ENCODE peak calls at places on chromosome 4, in four cellular contexts. One of them, this sample, is unnamed.

GRCh38 chr4:169236901-169237626 is 33.7 kb downstream of the SH3RF1 start:
- DNase-seq in IMR-90: no peak
- DNase-seq in mesendoderm: no peak
- DNase-seq in H1: no peak
- DNase-seq in this sample: no peak

GRCh38 chr4:123235431-123235830 is 161.2 kb upstream of the SPRY1 start:
- DNase-seq in H1: no peak
- DNase-seq in IMR-90: peak; percentile 61
- DNase-seq in mesendoderm: no peak
- DNase-seq in this sample: no peak

GRCh38 chr4:54109226-54110018 is 9.5 kb downstream of the GSX2 start:
- DNase-seq in mesendoderm: peak; percentile 23
- DNase-seq in H1: peak; percentile 60
- DNase-seq in IMR-90: no peak
- DNase-seq in this sample: peak; percentile 58

GRCh38 chr4:121018543-121018942 is 53.8 kb downstream of the NDNF start:
- DNase-seq in H1: no peak
- DNase-seq in mesendoderm: no peak
- DNase-seq in IMR-90: no peak
- DNase-seq in this sample: no peak

GRCh38 chr4:70705856-70706461 is 15.8 kb upstream of the RUFY3 start:
- DNase-seq in IMR-90: peak; percentile 54
- DNase-seq in H1: no peak
- DNase-seq in mesendoderm: no peak
- DNase-seq in this sample: no peak

GRCh38 chr4:110484767-110485166 is 8.8 kb downstream of the ENPEP start:
- DNase-seq in H1: no peak
- DNase-seq in IMR-90: peak; percentile 90
- DNase-seq in mesendoderm: peak; percentile 45
- DNase-seq in this sample: no peak

GRCh38 chr4:2330119-2331042 is 68.5 kb upstream of the MXD4 start:
- DNase-seq in H1: no peak
- DNase-seq in mesendoderm: no peak
- DNase-seq in IMR-90: peak; percentile 95
- DNase-seq in this sample: no peak

GRCh38 chr4:39591290-39591689 is 47.4 kb downstream of the SMIM14 start:
- DNase-seq in H1: no peak
- DNase-seq in mesendoderm: no peak
- DNase-seq in IMR-90: peak; percentile 50
- DNase-seq in this sample: no peak

GRCh38 chr4:40731792-40732245 is 17.9 kb upstream of the NSUN7 start:
- DNase-seq in mesendoderm: no peak
- DNase-seq in IMR-90: no peak
- DNase-seq in H1: no peak
- DNase-seq in this sample: no peak

GRCh38 chr4:187811586-187811985 is 184.0 kb upstream of the ZFP42 start:
- DNase-seq in mesendoderm: no peak
- DNase-seq in H1: no peak
- DNase-seq in IMR-90: no peak
- DNase-seq in this sample: no peak

GRCh38 chr4:99749445-99750391 is 66.9 kb upstream of the DAPP1 start:
- DNase-seq in IMR-90: no peak
- DNase-seq in mesendoderm: no peak
- DNase-seq in H1: no peak
- DNase-seq in this sample: no peak

GRCh38 chr4:158121203-158121586 is 51.6 kb downstream of the GASK1B start:
- DNase-seq in IMR-90: peak; percentile 99
- DNase-seq in H1: no peak
- DNase-seq in mesendoderm: peak; percentile 48
- DNase-seq in this sample: no peak

GRCh38 chr4:159283697-159284492 is 181.0 kb downstream of the RAPGEF2 start:
- DNase-seq in H1: no peak
- DNase-seq in mesendoderm: peak; percentile 96
- DNase-seq in IMR-90: peak; percentile 87
- DNase-seq in this sample: no peak

GRCh38 chr4:1723131-1723801 is 1.9 kb downstream of the TACC3 start:
- DNase-seq in H1: no peak
- DNase-seq in IMR-90: no peak
- DNase-seq in mesendoderm: no peak
- DNase-seq in this sample: no peak

GRCh38 chr4:66062044-66062443 is 391.8 kb upstream of the EPHA5 start:
- DNase-seq in IMR-90: no peak
- DNase-seq in mesendoderm: no peak
- DNase-seq in H1: no peak
- DNase-seq in this sample: no peak

GRCh38 chr4:41609851-41610250 is 71.9 kb downstream of the LIMCH1 start:
- DNase-seq in IMR-90: no peak
- DNase-seq in H1: no peak
- DNase-seq in mesendoderm: no peak
- DNase-seq in this sample: no peak

GRCh38 chr4:153257151-153257620 is 52.9 kb downstream of the TRIM2 start:
- DNase-seq in H1: peak; percentile 65
- DNase-seq in mesendoderm: peak; percentile 93
- DNase-seq in IMR-90: peak; percentile 83
- DNase-seq in this sample: peak; percentile 77

GRCh38 chr4:82614868-82615449 is 53.2 kb upstream of the TMEM150C start:
- DNase-seq in IMR-90: no peak
- DNase-seq in H1: no peak
- DNase-seq in mesendoderm: no peak
- DNase-seq in this sample: no peak

GRCh38 chr4:633406-633805 is 8.0 kb downstream of the PDE6B start:
- DNase-seq in mesendoderm: no peak
- DNase-seq in H1: no peak
- DNase-seq in IMR-90: no peak
- DNase-seq in this sample: peak; percentile 24

GRCh38 chr4:184511156-184511555 is 36.8 kb upstream of the IRF2 start:
- DNase-seq in mesendoderm: no peak
- DNase-seq in H1: no peak
- DNase-seq in IMR-90: no peak
- DNase-seq in this sample: no peak

GRCh38 chr4:182238355-182238931 is 4.8 kb upstream of the TENM3 start:
- DNase-seq in mesendoderm: peak; percentile 93
- DNase-seq in IMR-90: peak; percentile 48
- DNase-seq in H1: no peak
- DNase-seq in this sample: no peak

GRCh38 chr4:150943831-150944230 is 71.3 kb downstream of the LRBA start:
- DNase-seq in mesendoderm: peak; percentile 27
- DNase-seq in IMR-90: no peak
- DNase-seq in H1: no peak
- DNase-seq in this sample: no peak

GRCh38 chr4:141375855-141376254 is 155.2 kb downstream of the ZNF330 start:
- DNase-seq in mesendoderm: peak; percentile 85
- DNase-seq in H1: no peak
- DNase-seq in IMR-90: peak; percentile 93
- DNase-seq in this sample: peak; percentile 44

GRCh38 chr4:182192511-182193181 is 50.6 kb upstream of the TENM3 start:
- DNase-seq in mesendoderm: no peak
- DNase-seq in IMR-90: peak; percentile 66
- DNase-seq in H1: no peak
- DNase-seq in this sample: no peak

GRCh38 chr4:1635452-1635851 is 48.7 kb downstream of the FAM53A start:
- DNase-seq in H1: no peak
- DNase-seq in IMR-90: no peak
- DNase-seq in mesendoderm: no peak
- DNase-seq in this sample: no peak

GRCh38 chr4:17033256-17034245 is 135.1 kb upstream of the LDB2 start:
- DNase-seq in mesendoderm: no peak
- DNase-seq in H1: no peak
- DNase-seq in IMR-90: peak; percentile 43
- DNase-seq in this sample: no peak

GRCh38 chr4:169774466-169775445 is 17.0 kb upstream of the HPF1 start:
- DNase-seq in mesendoderm: no peak
- DNase-seq in H1: peak; percentile 53
- DNase-seq in IMR-90: no peak
- DNase-seq in this sample: peak; percentile 69

GRCh38 chr4:166077782-166078181 is 204.7 kb downstream of the TLL1 start:
- DNase-seq in IMR-90: no peak
- DNase-seq in mesendoderm: no peak
- DNase-seq in H1: no peak
- DNase-seq in this sample: no peak

GRCh38 chr4:144716778-144717177 is 70.8 kb downstream of the HHIP start:
- DNase-seq in H1: no peak
- DNase-seq in mesendoderm: no peak
- DNase-seq in IMR-90: peak; percentile 58
- DNase-seq in this sample: no peak

GRCh38 chr4:89110541-89110985 is 770 bp upstream of the TIGD2 start:
- DNase-seq in H1: peak; percentile 58
- DNase-seq in mesendoderm: peak; percentile 64
- DNase-seq in IMR-90: no peak
- DNase-seq in this sample: peak; percentile 55

GRCh38 chr4:13919021-13919441 is 291.5 kb upstream of the BOD1L1 start:
- DNase-seq in IMR-90: peak; percentile 94
- DNase-seq in mesendoderm: no peak
- DNase-seq in H1: no peak
- DNase-seq in this sample: no peak

GRCh38 chr4:181820518-181820917 is 422.7 kb upstream of the TENM3 start:
- DNase-seq in IMR-90: no peak
- DNase-seq in mesendoderm: no peak
- DNase-seq in H1: no peak
- DNase-seq in this sample: no peak

GRCh38 chr4:95219109-95219508 is 329.7 kb downstream of the UNC5C start:
- DNase-seq in IMR-90: peak; percentile 89
- DNase-seq in mesendoderm: no peak
- DNase-seq in H1: no peak
- DNase-seq in this sample: no peak

GRCh38 chr4:37993806-37994205 is 33.6 kb downstream of the PTTG2 start:
- DNase-seq in IMR-90: no peak
- DNase-seq in mesendoderm: peak; percentile 73
- DNase-seq in H1: no peak
- DNase-seq in this sample: no peak
- H3K23ac ChIP-seq in IMR-90: no peak overlapping the region
- H3K23ac ChIP-seq in mesendoderm: no peak overlapping the region
- H3K23ac ChIP-seq in H1: no peak overlapping the region
- H3K23ac ChIP-seq in this sample: no peak overlapping the region

GRCh38 chr4:74438661-74439060 is 6.3 kb upstream of the AREG start:
- DNase-seq in IMR-90: no peak
- DNase-seq in mesendoderm: no peak
- DNase-seq in H1: no peak
- DNase-seq in this sample: no peak
- H3K56ac ChIP-seq in IMR-90: no peak overlapping the region
- H3K56ac ChIP-seq in mesendoderm: no peak overlapping the region
- H3K56ac ChIP-seq in H1: no peak overlapping the region
- H3K56ac ChIP-seq in this sample: no peak overlapping the region

GRCh38 chr4:8537041-8537461 is 43.1 kb upstream of the GPR78 start:
- DNase-seq in mesendoderm: no peak
- DNase-seq in H1: no peak
- DNase-seq in IMR-90: peak; percentile 90
- DNase-seq in this sample: no peak
- H3K79me1 ChIP-seq in mesendoderm: no peaks in the 10 kb centered on the region
- H3K79me1 ChIP-seq in H1: no peaks in the 10 kb centered on the region
- H3K79me1 ChIP-seq in IMR-90: no peaks in the 10 kb centered on the region
- H3K79me1 ChIP-seq in this sample: no peaks in the 10 kb centered on the region

GRCh38 chr4:186500721-186501304 is 54.6 kb downstream of the MTNR1A start:
- DNase-seq in H1: no peak
- DNase-seq in IMR-90: peak; percentile 1
- DNase-seq in mesendoderm: no peak
- DNase-seq in this sample: peak; percentile 36
- H3K23ac ChIP-seq in H1: no peak overlapping the region
- H3K23ac ChIP-seq in IMR-90: no peak overlapping the region
- H3K23ac ChIP-seq in mesendoderm: no peak overlapping the region
- H3K23ac ChIP-seq in this sample: no peak overlapping the region

DNA sequence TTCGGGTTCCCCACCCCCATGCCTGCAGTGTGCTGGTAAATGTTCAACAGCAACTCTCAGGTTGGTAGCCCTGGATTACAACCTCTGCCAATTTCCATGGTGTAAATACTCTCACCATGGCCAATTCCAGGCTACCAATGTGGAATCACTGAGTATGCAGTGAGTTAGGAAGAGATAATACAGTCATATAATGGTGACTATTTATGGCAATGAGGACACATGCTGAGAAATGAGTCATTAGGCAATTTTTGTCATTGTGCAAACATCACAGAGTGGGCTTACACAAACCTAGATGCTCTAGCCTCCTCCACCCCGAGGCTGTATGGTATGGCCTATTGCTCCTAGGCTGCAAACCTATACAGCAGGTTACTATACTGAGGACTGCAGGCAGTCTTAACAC is 4.6 kb upstream of the CLDN24 start:
- DNase-seq in H1: no peak
- DNase-seq in mesendoderm: no peak
- DNase-seq in IMR-90: peak; percentile 40
- DNase-seq in this sample: no peak
- H3K56ac ChIP-seq in H1: no peak overlapping the region
- H3K56ac ChIP-seq in mesendoderm: no peak overlapping the region
- H3K56ac ChIP-seq in IMR-90: no peak overlapping the region
- H3K56ac ChIP-seq in this sample: no peak overlapping the region

GRCh38 chr4:174036563-174036962 is 246.9 kb downstream of the FBXO8 start:
- DNase-seq in H1: no peak
- DNase-seq in IMR-90: no peak
- DNase-seq in mesendoderm: no peak
- DNase-seq in this sample: no peak

GRCh38 chr4:174037631-174038030 is 245.8 kb downstream of the FBXO8 start:
- DNase-seq in H1: no peak
- DNase-seq in mesendoderm: peak; percentile 5
- DNase-seq in IMR-90: no peak
- DNase-seq in this sample: no peak

GRCh38 chr4:174037049-174037448 is 246.4 kb downstream of the FBXO8 start:
- DNase-seq in IMR-90: no peak
- DNase-seq in mesendoderm: no peak
- DNase-seq in H1: no peak
- DNase-seq in this sample: no peak

GRCh38 chr4:174040287-174040686 is 243.2 kb downstream of the FBXO8 start:
- DNase-seq in mesendoderm: no peak
- DNase-seq in IMR-90: no peak
- DNase-seq in H1: no peak
- DNase-seq in this sample: no peak

DNA sequence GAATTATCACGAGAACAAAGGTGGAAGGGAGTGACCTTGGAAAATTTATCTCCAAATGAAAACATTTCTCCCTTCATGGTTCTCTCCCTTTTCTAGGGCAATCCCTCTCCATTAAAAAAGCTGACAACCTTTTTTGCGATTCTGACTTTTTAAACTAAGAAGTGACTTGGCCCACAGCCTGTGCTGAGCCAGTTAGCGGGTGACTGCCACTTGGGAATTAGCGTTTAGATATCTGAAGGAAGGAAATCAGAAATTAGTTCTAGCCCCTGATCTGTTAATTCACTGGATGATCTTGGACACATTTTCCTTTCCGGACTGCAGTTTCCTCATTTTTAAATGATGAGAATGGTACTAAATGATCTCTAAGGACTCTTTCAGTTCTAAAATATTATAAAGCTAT is 245.0 kb downstream of the FBXO8 start:
- DNase-seq in H1: no peak
- DNase-seq in mesendoderm: no peak
- DNase-seq in IMR-90: no peak
- DNase-seq in this sample: no peak
- H3K79me1 ChIP-seq in H1: no peaks in the 10 kb centered on the region
- H3K79me1 ChIP-seq in mesendoderm: no peaks in the 10 kb centered on the region
- H3K79me1 ChIP-seq in IMR-90: no peaks in the 10 kb centered on the region
- H3K79me1 ChIP-seq in this sample: no peaks in the 10 kb centered on the region

GRCh38 chr4:3485011-3485881 is 22.1 kb downstream of the DOK7 start:
- DNase-seq in mesendoderm: no peak
- DNase-seq in H1: no peak
- DNase-seq in IMR-90: no peak
- DNase-seq in this sample: no peak
- H3K23ac ChIP-seq in mesendoderm: no peak overlapping the region
- H3K23ac ChIP-seq in H1: no peak overlapping the region
- H3K23ac ChIP-seq in IMR-90: no peak overlapping the region
- H3K23ac ChIP-seq in this sample: no peak overlapping the region

GRCh38 chr4:26355392-26356052 is 34.7 kb downstream of the RBPJ start:
- DNase-seq in IMR-90: no peak
- DNase-seq in H1: no peak
- DNase-seq in mesendoderm: no peak
- DNase-seq in this sample: no peak
- H3K56ac ChIP-seq in IMR-90: no peak overlapping the region
- H3K56ac ChIP-seq in H1: no peak overlapping the region
- H3K56ac ChIP-seq in mesendoderm: no peak overlapping the region
- H3K56ac ChIP-seq in this sample: no peak overlapping the region